ENCODE peak calls at places on chromosomes 5 and 9, in ten cellular contexts. P, N, X, Y, O, S, K, M, I and V are unnamed samples.

GRCh38 chr9:72315089-72315509 is 49.9 kb downstream of the ZFAND5 start:
- DNase-seq in Y (peak; percentile 66), O (no peak), N (no peak), P (no peak), M (peak; percentile 10), S (peak; percentile 77), X (no peak), I (no peak), K (peak; percentile 42), V (no peak)

GRCh38 chr9:89743576-89744254 is 138.9 kb downstream of the GADD45G start:
- DNase-seq in M (no peak), P (no peak), Y (peak; percentile 74), O (peak; percentile 76), K (peak; percentile 80), N (no peak), S (no peak), I (peak; percentile 21), X (no peak), V (no peak)

GRCh38 chr9:132094314-132094791 is 14.7 kb upstream of the MED27 start:
- DNase-seq in P (no peak), N (no peak), Y (peak; percentile 46), M (no peak), O (no peak), K (no peak), X (no peak), S (peak; percentile 41), I (no peak), V (no peak)

GRCh38 chr5:180340856-180341255 is 12.3 kb downstream of the GFPT2 start:
- DNase-seq in M (no peak), I (no peak), N (no peak), O (no peak), Y (no peak), K (no peak), P (no peak), X (no peak), S (no peak), V (no peak)

GRCh38 chr5:97096096-97096648 is 46.2 kb downstream of the LIX1 start:
- DNase-seq in I (no peak), M (no peak), P (no peak), K (no peak), Y (no peak), O (no peak), N (no peak), X (no peak), S (no peak), V (no peak)

GRCh38 chr5:1735320-1735970 is 64.2 kb downstream of the MRPL36 start:
- DNase-seq in N (no peak), P (no peak), Y (no peak), I (no peak), M (no peak), K (no peak), O (no peak), X (no peak), S (no peak), V (no peak)

GRCh38 chr9:70639853-70640814 is 225.7 kb upstream of the KLF9 start:
- DNase-seq in X (peak; percentile 29), I (no peak), Y (peak; percentile 53), P (peak; percentile 32), N (no peak), O (no peak), S (peak; percentile 6), M (no peak), K (no peak), V (peak; percentile 28)

GRCh38 chr5:57072218-57072892 is 101.5 kb upstream of the GPBP1 start:
- DNase-seq in O (no peak), S (peak; percentile 5), N (no peak), X (no peak), P (no peak), I (no peak), Y (no peak), M (no peak), K (no peak), V (no peak)

GRCh38 chr9:75664597-75664996 is 225.9 kb upstream of the PCSK5 start:
- DNase-seq in K (no peak), O (no peak), N (no peak), X (no peak), M (no peak), Y (no peak), I (no peak), S (no peak), P (no peak), V (no peak)

GRCh38 chr5:3526551-3527185 is 69.0 kb upstream of the IRX1 start:
- DNase-seq in M (no peak), S (no peak), I (no peak), X (no peak), K (no peak), O (no peak), Y (no peak), P (no peak), N (no peak), V (no peak)

GRCh38 chr5:134878403-134878802 is 4.2 kb downstream of the TXNDC15 start:
- DNase-seq in P (no peak), O (no peak), S (no peak), N (no peak), X (no peak), I (no peak), Y (no peak), K (no peak), M (no peak), V (no peak)